ENCODE peak calls at places on chromosomes 2 and 18, in five cellular contexts. W is breast epithelium, A is progenitor cell of endocrine pancreas, L is spleen, X is bronchial epithelial cell. N is an unnamed sample.

GRCh38 chr2:237309416-237309815 is 104.5 kb downstream of the COL6A3 start:
- DNase-seq in L (no peak), A (no peak), W (no peak), X (no peak), N (no peak)

GRCh38 chr2:112204411-112204810 is 50.4 kb downstream of the ZC3H8 start:
- DNase-seq in W (no peak), A (no peak), L (no peak), X (peak), N (no peak)

GRCh38 chr18:54127759-54128378 is 96.6 kb downstream of the MBD2 start:
- DNase-seq in A (no peak), X (peak), L (no peak), W (no peak), N (no peak)

GRCh38 chr2:27765621-27766286 is 5.8 kb upstream of the MRPL33 start:
- DNase-seq in X (peak), W (peak), L (peak), A (no peak), N (no peak)

GRCh38 chr18:54223568-54224241 is 764 bp downstream of the MBD2 start:
- DNase-seq in A (no peak), W (peak), L (peak), X (peak), N (peak)

GRCh38 chr18:68766433-68766832 is 31.4 kb upstream of the CCDC102B start:
- DNase-seq in W (no peak), L (no peak), A (no peak), X (no peak), N (no peak)

GRCh38 chr18:41938445-41938844 is 16.6 kb upstream of the PIK3C3 start:
- DNase-seq in A (no peak), W (no peak), L (no peak), X (peak), N (no peak)

GRCh38 chr18:961644-962355 is 57.1 kb downstream of the ADCYAP1 start:
- DNase-seq in A (no peak), X (peak), W (no peak), L (no peak), N (peak)

GRCh38 chr2:79982445-79982844 is 322.1 kb downstream of the LRRTM1 start:
- DNase-seq in L (no peak), X (no peak), W (no peak), A (no peak), N (no peak)

GRCh38 chr2:62014102-62014501 is 108.6 kb downstream of the COMMD1 start:
- DNase-seq in X (peak), W (peak), L (no peak), A (no peak), N (peak)

GRCh38 chr18:54387631-54388030 is 29.9 kb downstream of the C18orf54 start:
- DNase-seq in L (no peak), X (peak), A (no peak), W (no peak), N (no peak)

GRCh38 chr2:162368494-162368893 is 24.6 kb downstream of the GCA start:
- DNase-seq in L (no peak), X (no peak), A (no peak), W (no peak), N (no peak)

GRCh38 chr2:135227386-135227785 is 175.3 kb downstream of the RAB3GAP1 start:
- DNase-seq in L (no peak), W (no peak), A (no peak), X (no peak), N (no peak)

GRCh38 chr2:239612133-239612532 is 211.3 kb upstream of the HDAC4 start:
- DNase-seq in X (no peak), A (no peak), L (no peak), W (no peak), N (no peak)

GRCh38 chr2:62482558-62483352 is 23.2 kb downstream of the TMEM17 start:
- DNase-seq in W (no peak), A (no peak), X (no peak), L (no peak), N (no peak)

GRCh38 chr2:29114841-29115609 is at the start of gene CLIP4:
- DNase-seq in X (peak), W (peak), A (peak), L (peak), N (peak)

GRCh38 chr2:224147174-224147573 is 108.1 kb upstream of the SERPINE2 start:
- DNase-seq in L (no peak), A (no peak), X (peak), W (no peak), N (no peak)

GRCh38 chr2:204870053-204870452 is 324.8 kb downstream of the PARD3B start:
- DNase-seq in W (no peak), X (no peak), L (no peak), A (no peak), N (no peak)

GRCh38 chr2:187865025-187865424 is 310.8 kb upstream of the TFPI start:
- DNase-seq in L (no peak), W (no peak), X (no peak), A (no peak), N (no peak)

GRCh38 chr2:9967053-9967775 is 15.7 kb downstream of the GRHL1 start:
- DNase-seq in L (no peak), A (no peak), W (no peak), X (peak), N (no peak)

GRCh38 chr2:55225481-55226020 is 6.5 kb downstream of the CLHC1 start:
- DNase-seq in W (no peak), X (no peak), A (no peak), L (no peak), N (no peak)

GRCh38 chr2:230394301-230394700 is 21.7 kb upstream of the SP100 start:
- DNase-seq in L (no peak), W (no peak), X (no peak), A (no peak), N (no peak)

GRCh38 chr2:216633616-216634316 is 546 bp downstream of the IGFBP2 start:
- DNase-seq in L (no peak), X (no peak), W (no peak), A (peak), N (no peak)

GRCh38 chr2:135473567-135473966 is 57.5 kb downstream of the ZRANB3 start:
- DNase-seq in L (no peak), A (no peak), X (peak), W (no peak), N (no peak)

GRCh38 chr2:179338681-179339080 is 74.0 kb upstream of the SESTD1 start:
- DNase-seq in X (peak), L (no peak), A (no peak), W (no peak), N (no peak)

GRCh38 chr2:109204412-109204811 is 75.4 kb downstream of the SH3RF3 start:
- DNase-seq in L (peak), X (no peak), A (no peak), W (no peak), N (no peak)

GRCh38 chr2:182818541-182819308 is 47.7 kb downstream of the FRZB start:
- DNase-seq in X (no peak), L (no peak), A (no peak), W (no peak), N (no peak)

GRCh38 chr2:38462121-38462634 is 85.1 kb upstream of the ATL2 start:
- DNase-seq in L (no peak), A (no peak), W (peak), X (peak), N (peak)

GRCh38 chr2:37665622-37666362 is 5.7 kb downstream of the CDC42EP3 start:
- DNase-seq in X (no peak), L (no peak), A (no peak), W (no peak), N (no peak)

GRCh38 chr2:100427627-100428258 is 10.3 kb upstream of the CHST10 start:
- DNase-seq in X (peak), L (no peak), W (peak), A (no peak), N (no peak)
- TF ChIP-seq CTCF in X (peak), L (peak), W (peak), A (peak), N (peak)

GRCh38 chr2:72439892-72440291 is 292.2 kb upstream of the CYP26B1 start:
- DNase-seq in X (no peak), A (no peak), W (no peak), L (no peak), N (no peak)
- TF ChIP-seq CTCF in X (no peak), A (no peak), W (no peak), L (no peak), N (no peak)

GRCh38 chr2:222860740-222861410 is at the start of gene ACSL3:
- DNase-seq in A (peak), X (peak), W (peak), L (peak), N (peak)
- TF ChIP-seq CTCF in A (peak), X (no peak), W (no peak), L (no peak), N (no peak)

GRCh38 chr2:202885190-202885589 is 13.6 kb upstream of the ICA1L start:
- DNase-seq in X (no peak), L (no peak), A (no peak), W (no peak), N (no peak)

GRCh38 chr2:202881570-202881969 is 10.0 kb upstream of the ICA1L start:
- DNase-seq in L (no peak), W (no peak), X (no peak), A (no peak), N (no peak)

DNA sequence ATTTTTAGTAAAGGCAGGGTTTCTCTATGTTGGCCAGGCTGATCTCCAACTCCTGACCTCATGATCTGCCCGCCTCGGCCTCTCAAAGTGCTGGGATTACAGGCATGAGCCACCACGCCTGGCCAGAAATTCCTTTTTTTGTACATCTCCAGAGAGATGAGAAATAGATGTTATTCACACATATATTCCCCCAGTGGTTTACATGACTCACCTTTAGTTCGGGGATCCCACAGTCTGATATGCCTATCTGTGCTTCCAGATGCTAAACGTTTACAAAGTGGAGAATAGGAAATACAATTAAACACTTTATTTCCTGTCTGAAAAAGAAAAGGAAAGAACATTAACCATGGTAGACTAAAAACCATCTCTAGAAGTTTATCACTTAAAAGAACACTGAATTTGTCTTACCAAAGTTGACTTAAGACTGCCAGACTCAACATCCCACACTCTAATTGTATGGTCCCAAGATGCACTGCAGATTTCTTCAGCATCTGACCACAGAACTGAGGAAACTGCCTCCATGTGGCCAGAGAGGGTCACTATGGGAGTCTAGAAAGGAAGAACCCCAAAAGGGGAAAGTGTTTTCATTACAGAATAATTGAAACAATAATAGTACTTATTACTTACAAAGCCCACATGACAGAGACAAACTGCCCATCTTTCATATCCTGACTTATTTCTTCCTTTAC is 12.6 kb upstream of the ICA1L start:
- DNase-seq in A (no peak), W (no peak), X (no peak), L (no peak), N (no peak)
- TF ChIP-seq CTCF in A (no peak), W (no peak), X (no peak), L (no peak), N (peak)

GRCh38 chr2:8229546-8229986 is 452.3 kb upstream of the ID2 start:
- DNase-seq in X (peak), W (peak), A (no peak), L (peak), N (peak)
- TF ChIP-seq CTCF in X (no peak), W (no peak), A (no peak), L (no peak), N (no peak)

N was measured in AG09319.